ENCODE peak calls at places on chromosomes 11 and 22, in six cellular contexts. I is H1, B is IMR-90, C is H9, S is mesenchymal stem cell, U is neuronal stem cell. L is an unnamed sample.

GRCh38 chr11:117679464-117679863 is 117.6 kb downstream of the DSCAML1 start:
- DNase-seq in U (no peak), I (no peak), C (no peak), S (no peak), B (no peak), L (no peak)

GRCh38 chr11:13784848-13785247 is 116.4 kb downstream of the FAR1 start:
- DNase-seq in B (no peak), I (no peak), U (no peak), C (no peak), S (no peak), L (no peak)

GRCh38 chr22:31923166-31923565 is 21.2 kb upstream of the YWHAH start:
- DNase-seq in S (no peak), B (no peak), I (no peak), C (no peak), U (no peak), L (peak; percentile 28)

GRCh38 chr11:128776434-128777284 is 82.8 kb downstream of the FLI1 start:
- DNase-seq in I (no peak), S (peak; percentile 51), B (peak; percentile 33), U (peak; percentile 43), C (peak; percentile 81), L (peak; percentile 75)

GRCh38 chr11:134668796-134669195 is 256.8 kb upstream of the B3GAT1 start:
- DNase-seq in I (no peak), B (no peak), C (no peak), S (no peak), U (no peak), L (no peak)

GRCh38 chr11:12235945-12236743 is 125.8 kb downstream of the MICAL2 start:
- DNase-seq in C (no peak), S (peak; percentile 78), B (peak; percentile 72), U (peak; percentile 39), I (no peak), L (no peak)

GRCh38 chr11:116230453-116230852 is 542.3 kb downstream of the BUD13 start:
- DNase-seq in U (no peak), S (no peak), C (no peak), B (no peak), I (no peak), L (no peak)

GRCh38 chr11:117316197-117316961 is at the start of gene BACE1:
- DNase-seq in S (peak; percentile 86), B (peak; percentile 80), C (peak; percentile 92), I (peak; percentile 72), U (peak; percentile 83), L (no peak)

GRCh38 chr11:132623496-132623895 is 908.8 kb downstream of the OPCML start:
- DNase-seq in B (no peak), U (no peak), C (no peak), I (no peak), S (no peak), L (no peak)

GRCh38 chr11:119130662-119131061 is 9.3 kb downstream of the HINFP start:
- DNase-seq in U (no peak), C (no peak), S (peak; percentile 49), B (peak; percentile 43), I (no peak), L (no peak)

GRCh38 chr11:16607675-16608644 is 130.5 kb upstream of the C11orf58 start:
- DNase-seq in B (peak; percentile 89), S (peak; percentile 89), U (peak; percentile 88), C (peak; percentile 89), I (no peak), L (no peak)

GRCh38 chr11:93113824-93114223 is 84.0 kb downstream of the SLC36A4 start:
- DNase-seq in B (no peak), U (no peak), S (no peak), C (peak; percentile 49), I (no peak), L (no peak)

GRCh38 chr22:39428597-39429071 is 28.2 kb upstream of the MGAT3 start:
- DNase-seq in B (no peak), I (peak; percentile 80), C (peak; percentile 94), U (peak; percentile 74), S (no peak), L (no peak)

DNA sequence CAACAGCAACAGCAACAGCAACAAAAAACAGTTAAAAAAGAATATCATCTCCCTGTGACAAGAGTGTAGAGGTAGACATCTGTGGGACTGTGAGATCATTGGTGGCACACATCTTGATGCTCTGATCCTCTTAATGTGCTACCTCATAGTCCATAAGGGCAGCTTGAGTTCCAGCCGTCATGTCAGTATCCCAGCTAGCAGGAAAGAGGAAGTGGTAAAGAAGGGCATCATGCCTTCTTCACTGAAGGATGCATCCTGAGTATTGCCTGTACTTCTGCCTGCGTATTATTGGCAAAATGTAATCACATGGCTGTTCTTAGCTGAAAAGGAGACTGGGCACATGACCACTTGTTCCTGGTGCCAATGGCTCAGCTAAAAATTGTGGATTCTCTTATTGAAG is 314.3 kb downstream of the TBC1D22A start:
- DNase-seq in U (no peak), I (no peak), B (no peak), S (no peak), C (no peak), L (no peak)
- H3K9me3 ChIP-seq in U (no peaks in the 10 kb centered on the region), I (peaks cover 13% of the 10 kb centered on the region), B (peaks cover 14% of the 10 kb centered on the region), S (peaks cover 58% of the 10 kb centered on the region), C (no peaks in the 10 kb centered on the region), L (no peaks in the 10 kb centered on the region)

DNA sequence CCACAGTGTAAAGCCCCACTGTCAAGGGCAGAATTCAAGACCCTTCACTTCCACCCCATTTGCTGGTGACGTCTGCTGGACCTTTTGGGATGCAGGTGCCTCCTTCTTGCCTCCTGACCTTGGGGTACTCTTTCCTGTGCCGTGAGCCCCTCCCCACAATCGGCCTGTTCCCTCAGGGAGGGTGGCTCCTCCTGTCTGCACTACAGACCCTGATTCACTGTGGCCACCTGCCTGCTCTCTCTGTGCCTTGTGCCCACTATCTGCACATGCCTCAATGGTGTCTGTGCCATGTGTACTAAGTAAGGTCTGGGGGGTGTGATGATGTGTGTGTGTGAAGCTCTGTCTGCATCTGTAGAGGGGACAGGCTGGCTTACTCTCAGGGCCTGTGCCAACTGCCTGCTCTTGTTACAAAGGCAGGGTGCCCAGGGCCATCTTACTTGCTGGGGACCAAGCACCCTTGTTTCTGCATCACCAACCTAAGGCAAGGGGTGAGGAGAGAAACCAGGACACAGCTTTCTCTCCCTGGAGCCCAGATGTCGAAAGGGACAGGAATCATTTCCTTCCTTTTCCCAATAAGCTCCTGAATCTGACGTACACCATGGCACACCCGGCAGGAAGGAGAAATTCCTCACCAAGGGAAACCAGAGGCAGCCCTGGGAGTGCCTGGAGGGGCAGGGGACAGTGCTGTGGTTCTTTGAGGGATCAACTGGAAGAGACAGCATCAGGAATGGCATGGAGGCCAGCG is 3.7 kb downstream of the PPM1F start:
- DNase-seq in C (no peak), B (no peak), S (no peak), I (no peak), U (no peak), L (no peak)
- H3K4me1 ChIP-seq in C (peaks cover 2% of the 10 kb centered on the region), B (peaks cover 17% of the 10 kb centered on the region), S (peaks cover 21% of the 10 kb centered on the region), I (peaks cover 13% of the 10 kb centered on the region), U (peaks cover 10% of the 10 kb centered on the region), L (peaks cover 13% of the 10 kb centered on the region)

DNA sequence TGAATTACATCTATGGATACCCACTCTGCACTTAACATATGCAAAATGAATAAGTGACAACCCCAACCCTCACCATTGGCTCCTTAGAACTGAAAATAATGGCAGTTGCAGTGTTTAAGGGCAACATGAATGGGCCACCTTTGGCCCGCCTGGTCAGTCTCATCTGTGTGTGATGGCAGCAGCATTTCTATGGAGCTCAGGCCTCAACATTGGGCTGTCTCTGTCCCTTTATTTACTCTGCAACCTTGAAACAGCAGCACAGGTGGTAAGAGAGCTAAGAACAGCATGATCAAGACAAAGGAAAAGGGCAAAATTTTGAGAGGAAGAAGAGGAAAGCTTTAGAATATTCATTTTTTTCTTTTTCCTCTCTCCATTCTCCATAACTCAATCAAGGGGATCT is 38.3 kb upstream of the TMEM135 start:
- DNase-seq in C (no peak), S (no peak), U (no peak), B (no peak), I (no peak), L (no peak)
- H2BK5ac ChIP-seq in C (no peak overlapping the region), S (no peak overlapping the region), U (no peak overlapping the region), B (no peak overlapping the region), I (no peak overlapping the region), L (peak overlapping the region; percentile 93)

DNA sequence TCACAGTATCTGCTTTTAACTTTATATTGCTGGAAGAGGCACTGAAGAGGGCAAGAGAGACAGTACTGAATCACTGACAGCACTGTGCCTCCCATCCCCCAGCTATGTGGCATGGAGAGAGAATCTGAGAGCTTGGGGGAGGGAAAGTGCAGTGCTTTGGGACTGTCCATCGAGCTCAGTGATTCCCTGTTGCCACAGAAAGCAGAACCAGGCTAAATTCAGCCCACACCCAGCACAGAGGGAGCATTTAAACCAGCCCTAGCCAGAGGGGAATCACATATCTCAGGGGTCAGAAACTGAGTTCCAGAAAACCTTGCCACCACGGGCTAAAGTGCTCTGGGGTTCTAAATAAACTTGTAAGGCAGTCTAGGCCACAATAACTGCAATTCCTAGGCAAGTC is 44.3 kb downstream of the KCNQ1 start:
- DNase-seq in B (no peak), S (no peak), C (no peak), I (no peak), U (no peak), L (no peak)
- H3K9me3 ChIP-seq in B (peaks cover 7% of the 10 kb centered on the region), S (peaks cover 60% of the 10 kb centered on the region), C (no peaks in the 10 kb centered on the region), I (peaks cover 3% of the 10 kb centered on the region), U (no peaks in the 10 kb centered on the region), L (peaks cover 11% of the 10 kb centered on the region)

GRCh38 chr11:73327812-73328364 is 19.8 kb downstream of the ARHGEF17 start:
- DNase-seq in I (no peak), S (no peak), U (no peak), B (no peak), C (no peak), L (no peak)

GRCh38 chr11:73324665-73325035 is 16.6 kb downstream of the ARHGEF17 start:
- DNase-seq in C (no peak), U (no peak), S (no peak), B (no peak), I (no peak), L (no peak)

GRCh38 chr11:73325036-73325981 is 17.2 kb downstream of the ARHGEF17 start:
- DNase-seq in S (peak; percentile 83), B (peak; percentile 56), I (no peak), U (no peak), C (no peak), L (peak; percentile 90)

GRCh38 chr11:73324116-73324515 is 16.0 kb downstream of the ARHGEF17 start:
- DNase-seq in C (no peak), I (no peak), S (no peak), U (no peak), B (no peak), L (no peak)

DNA sequence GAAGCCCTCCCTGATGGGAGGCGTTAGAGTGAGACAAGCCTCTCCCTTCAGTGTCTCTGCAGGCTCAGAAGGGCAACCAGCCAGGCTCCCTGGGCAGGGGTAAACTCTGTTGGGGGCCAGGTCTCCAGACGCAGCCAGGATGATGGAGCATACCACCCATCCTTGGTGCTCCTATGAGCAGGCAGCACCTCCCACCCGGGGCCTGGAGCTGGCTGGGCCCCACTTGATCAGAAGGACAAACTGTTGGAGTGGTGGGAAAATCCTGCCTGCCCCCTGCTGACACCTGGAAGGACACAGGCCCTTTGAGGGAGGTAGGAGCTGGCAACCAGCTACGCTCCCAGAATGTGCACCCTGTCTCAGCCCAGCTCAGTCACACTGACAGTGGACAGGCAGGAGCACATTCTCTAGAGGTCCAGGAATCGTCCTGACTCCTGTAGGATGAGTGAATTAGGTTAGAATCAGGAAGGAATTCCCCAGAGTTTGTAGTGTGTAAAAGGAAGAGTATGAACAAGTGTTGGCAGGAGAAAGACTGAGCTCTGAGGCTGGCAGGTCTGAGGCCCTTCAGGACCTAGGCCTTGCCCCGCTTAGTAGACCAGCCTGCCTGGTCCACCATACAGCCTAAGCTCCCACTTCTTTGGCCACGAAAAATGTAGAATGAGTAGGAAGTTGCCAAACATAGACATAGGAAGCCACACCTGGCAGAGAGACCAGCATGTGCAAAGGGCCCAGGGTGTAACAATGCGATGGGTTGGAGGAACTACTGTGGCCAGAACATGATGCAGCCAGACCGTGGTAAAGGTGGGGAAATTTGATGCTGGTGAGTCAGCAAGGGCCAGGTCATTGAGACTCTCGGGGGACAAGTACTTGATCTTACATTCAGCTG is 19.1 kb downstream of the ARHGEF17 start:
- DNase-seq in U (no peak), C (no peak), I (no peak), B (peak; percentile 82), S (peak; percentile 85), L (no peak)
- H3K4me1 ChIP-seq in U (peaks cover 65% of the 10 kb centered on the region), C (peaks cover 14% of the 10 kb centered on the region), I (peaks cover 28% of the 10 kb centered on the region), B (peaks cover 69% of the 10 kb centered on the region), S (peaks cover 77% of the 10 kb centered on the region), L (peaks cover 66% of the 10 kb centered on the region)

GRCh38 chr11:57604289-57605010 is 7.0 kb downstream of the SERPING1 start:
- DNase-seq in U (no peak), C (no peak), B (no peak), I (no peak), S (no peak), L (peak; percentile 90)
- H2BK5ac ChIP-seq in U (no peak overlapping the region), C (no peak overlapping the region), B (no peak overlapping the region), I (no peak overlapping the region), S (no peak overlapping the region), L (peak overlapping the region; percentile 86)